ENCODE peak calls at places on chromosome 10, in seven cellular contexts. One of them, this sample, is unnamed.

GRCh38 chr10:12241810-12242529 is 46.0 kb downstream of the CDC123 start:
- DNase-seq in progenitor cell of endocrine pancreas: no peak
- DNase-seq in EL: no peak
- DNase-seq in M059J: no peak
- DNase-seq in stimulated activated CD8-positive, alpha-beta memory T cell treated with anti-CD3 and anti-CD28 coated beads, Interleukin-4, amount 100 ng/mL, for 24 hours: peak
- DNase-seq in left colon: no peak
- DNase-seq in epithelial cell of prostate: no peak
- DNase-seq in this sample: no peak

GRCh38 chr10:43374194-43374593 is 2.8 kb downstream of the FXYD4 start:
- DNase-seq in progenitor cell of endocrine pancreas: no peak
- DNase-seq in EL: no peak
- DNase-seq in M059J: no peak
- DNase-seq in stimulated activated CD8-positive, alpha-beta memory T cell treated with anti-CD3 and anti-CD28 coated beads, Interleukin-4, amount 100 ng/mL, for 24 hours: no peak
- DNase-seq in left colon: no peak
- DNase-seq in epithelial cell of prostate: no peak
- DNase-seq in this sample: no peak

GRCh38 chr10:130045091-130045652 is 65.5 kb downstream of the C10orf143 start:
- DNase-seq in progenitor cell of endocrine pancreas: no peak
- DNase-seq in EL: peak
- DNase-seq in M059J: peak
- DNase-seq in stimulated activated CD8-positive, alpha-beta memory T cell treated with anti-CD3 and anti-CD28 coated beads, Interleukin-4, amount 100 ng/mL, for 24 hours: no peak
- DNase-seq in left colon: no peak
- DNase-seq in epithelial cell of prostate: no peak
- DNase-seq in this sample: no peak

GRCh38 chr10:62020362-62020730 is 118.8 kb downstream of the ARID5B start:
- DNase-seq in progenitor cell of endocrine pancreas: no peak
- DNase-seq in EL: no peak
- DNase-seq in M059J: peak
- DNase-seq in stimulated activated CD8-positive, alpha-beta memory T cell treated with anti-CD3 and anti-CD28 coated beads, Interleukin-4, amount 100 ng/mL, for 24 hours: no peak
- DNase-seq in left colon: no peak
- DNase-seq in epithelial cell of prostate: no peak
- DNase-seq in this sample: no peak

GRCh38 chr10:44465430-44466115 is 80.7 kb upstream of the CXCL12 start:
- DNase-seq in progenitor cell of endocrine pancreas: no peak
- DNase-seq in EL: no peak
- DNase-seq in M059J: peak
- DNase-seq in stimulated activated CD8-positive, alpha-beta memory T cell treated with anti-CD3 and anti-CD28 coated beads, Interleukin-4, amount 100 ng/mL, for 24 hours: no peak
- DNase-seq in left colon: no peak
- DNase-seq in epithelial cell of prostate: no peak
- DNase-seq in this sample: no peak

GRCh38 chr10:131840788-131841118 is 60.1 kb upstream of the PPP2R2D start:
- DNase-seq in progenitor cell of endocrine pancreas: no peak
- DNase-seq in EL: no peak
- DNase-seq in M059J: no peak
- DNase-seq in stimulated activated CD8-positive, alpha-beta memory T cell treated with anti-CD3 and anti-CD28 coated beads, Interleukin-4, amount 100 ng/mL, for 24 hours: no peak
- DNase-seq in left colon: no peak
- DNase-seq in epithelial cell of prostate: no peak
- DNase-seq in this sample: no peak

GRCh38 chr10:77070317-77070716 is 567.3 kb downstream of the KCNMA1 start:
- DNase-seq in progenitor cell of endocrine pancreas: no peak
- DNase-seq in EL: no peak
- DNase-seq in M059J: no peak
- DNase-seq in stimulated activated CD8-positive, alpha-beta memory T cell treated with anti-CD3 and anti-CD28 coated beads, Interleukin-4, amount 100 ng/mL, for 24 hours: no peak
- DNase-seq in left colon: no peak
- DNase-seq in epithelial cell of prostate: no peak
- DNase-seq in this sample: no peak

GRCh38 chr10:42836771-42837468 is 54.3 kb downstream of the BMS1 start:
- DNase-seq in progenitor cell of endocrine pancreas: no peak
- DNase-seq in EL: peak
- DNase-seq in M059J: no peak
- DNase-seq in stimulated activated CD8-positive, alpha-beta memory T cell treated with anti-CD3 and anti-CD28 coated beads, Interleukin-4, amount 100 ng/mL, for 24 hours: no peak
- DNase-seq in left colon: peak
- DNase-seq in epithelial cell of prostate: no peak
- DNase-seq in this sample: no peak

GRCh38 chr10:98055875-98056516 is 25.6 kb upstream of the CRTAC1 start:
- DNase-seq in progenitor cell of endocrine pancreas: peak
- DNase-seq in EL: no peak
- DNase-seq in M059J: peak
- DNase-seq in stimulated activated CD8-positive, alpha-beta memory T cell treated with anti-CD3 and anti-CD28 coated beads, Interleukin-4, amount 100 ng/mL, for 24 hours: no peak
- DNase-seq in left colon: no peak
- DNase-seq in epithelial cell of prostate: no peak
- DNase-seq in this sample: no peak

GRCh38 chr10:116132716-116133420 is 140.1 kb downstream of the GFRA1 start:
- DNase-seq in progenitor cell of endocrine pancreas: no peak
- DNase-seq in EL: no peak
- DNase-seq in M059J: no peak
- DNase-seq in stimulated activated CD8-positive, alpha-beta memory T cell treated with anti-CD3 and anti-CD28 coated beads, Interleukin-4, amount 100 ng/mL, for 24 hours: no peak
- DNase-seq in left colon: no peak
- DNase-seq in epithelial cell of prostate: no peak
- DNase-seq in this sample: no peak

GRCh38 chr10:101643546-101643945 is 51.4 kb downstream of the FBXW4 start:
- DNase-seq in progenitor cell of endocrine pancreas: no peak
- DNase-seq in EL: no peak
- DNase-seq in M059J: no peak
- DNase-seq in stimulated activated CD8-positive, alpha-beta memory T cell treated with anti-CD3 and anti-CD28 coated beads, Interleukin-4, amount 100 ng/mL, for 24 hours: no peak
- DNase-seq in left colon: no peak
- DNase-seq in epithelial cell of prostate: no peak
- DNase-seq in this sample: no peak

GRCh38 chr10:44960482-44961230 is 1.1 kb downstream of the RASSF4 start:
- DNase-seq in progenitor cell of endocrine pancreas: no peak
- DNase-seq in EL: no peak
- DNase-seq in M059J: no peak
- DNase-seq in stimulated activated CD8-positive, alpha-beta memory T cell treated with anti-CD3 and anti-CD28 coated beads, Interleukin-4, amount 100 ng/mL, for 24 hours: no peak
- DNase-seq in left colon: no peak
- DNase-seq in epithelial cell of prostate: no peak
- DNase-seq in this sample: no peak

GRCh38 chr10:99539120-99539519 is 6.4 kb downstream of the NKX2-3 start:
- DNase-seq in progenitor cell of endocrine pancreas: no peak
- DNase-seq in EL: no peak
- DNase-seq in M059J: no peak
- DNase-seq in stimulated activated CD8-positive, alpha-beta memory T cell treated with anti-CD3 and anti-CD28 coated beads, Interleukin-4, amount 100 ng/mL, for 24 hours: no peak
- DNase-seq in left colon: no peak
- DNase-seq in epithelial cell of prostate: no peak
- DNase-seq in this sample: no peak

GRCh38 chr10:24862586-24862985 is 89.8 kb downstream of the PRTFDC1 start:
- DNase-seq in progenitor cell of endocrine pancreas: no peak
- DNase-seq in EL: peak
- DNase-seq in M059J: peak
- DNase-seq in stimulated activated CD8-positive, alpha-beta memory T cell treated with anti-CD3 and anti-CD28 coated beads, Interleukin-4, amount 100 ng/mL, for 24 hours: no peak
- DNase-seq in left colon: no peak
- DNase-seq in epithelial cell of prostate: no peak
- DNase-seq in this sample: no peak

GRCh38 chr10:8873310-8873709 is 818.8 kb downstream of the GATA3 start:
- DNase-seq in progenitor cell of endocrine pancreas: no peak
- DNase-seq in EL: no peak
- DNase-seq in M059J: peak
- DNase-seq in stimulated activated CD8-positive, alpha-beta memory T cell treated with anti-CD3 and anti-CD28 coated beads, Interleukin-4, amount 100 ng/mL, for 24 hours: no peak
- DNase-seq in left colon: no peak
- DNase-seq in epithelial cell of prostate: no peak
- DNase-seq in this sample: no peak

GRCh38 chr10:76080406-76080805 is 649.0 kb downstream of the LRMDA start:
- DNase-seq in progenitor cell of endocrine pancreas: no peak
- DNase-seq in EL: peak
- DNase-seq in M059J: peak
- DNase-seq in stimulated activated CD8-positive, alpha-beta memory T cell treated with anti-CD3 and anti-CD28 coated beads, Interleukin-4, amount 100 ng/mL, for 24 hours: no peak
- DNase-seq in left colon: no peak
- DNase-seq in epithelial cell of prostate: no peak
- DNase-seq in this sample: no peak

GRCh38 chr10:132904169-132904813 is 38.1 kb downstream of the CFAP46 start:
- DNase-seq in progenitor cell of endocrine pancreas: peak
- DNase-seq in EL: peak
- DNase-seq in M059J: peak
- DNase-seq in stimulated activated CD8-positive, alpha-beta memory T cell treated with anti-CD3 and anti-CD28 coated beads, Interleukin-4, amount 100 ng/mL, for 24 hours: peak
- DNase-seq in left colon: peak
- DNase-seq in epithelial cell of prostate: no peak
- DNase-seq in this sample: peak

GRCh38 chr10:127552446-127552845 is 3.3 kb downstream of the NPS start:
- DNase-seq in progenitor cell of endocrine pancreas: no peak
- DNase-seq in EL: no peak
- DNase-seq in M059J: no peak
- DNase-seq in stimulated activated CD8-positive, alpha-beta memory T cell treated with anti-CD3 and anti-CD28 coated beads, Interleukin-4, amount 100 ng/mL, for 24 hours: no peak
- DNase-seq in left colon: no peak
- DNase-seq in epithelial cell of prostate: no peak
- DNase-seq in this sample: no peak

GRCh38 chr10:102678842-102679289 is 34.6 kb downstream of the TRIM8 start:
- DNase-seq in progenitor cell of endocrine pancreas: peak
- DNase-seq in EL: peak
- DNase-seq in M059J: peak
- DNase-seq in stimulated activated CD8-positive, alpha-beta memory T cell treated with anti-CD3 and anti-CD28 coated beads, Interleukin-4, amount 100 ng/mL, for 24 hours: no peak
- DNase-seq in left colon: peak
- DNase-seq in epithelial cell of prostate: no peak
- DNase-seq in this sample: no peak

GRCh38 chr10:130878131-130878530 is 433.4 kb downstream of the TCERG1L start:
- DNase-seq in progenitor cell of endocrine pancreas: no peak
- DNase-seq in EL: no peak
- DNase-seq in M059J: no peak
- DNase-seq in stimulated activated CD8-positive, alpha-beta memory T cell treated with anti-CD3 and anti-CD28 coated beads, Interleukin-4, amount 100 ng/mL, for 24 hours: no peak
- DNase-seq in left colon: no peak
- DNase-seq in epithelial cell of prostate: no peak
- DNase-seq in this sample: no peak

GRCh38 chr10:128069351-128070051 is 56.7 kb downstream of the MKI67 start:
- DNase-seq in progenitor cell of endocrine pancreas: peak
- DNase-seq in EL: peak
- DNase-seq in M059J: peak
- DNase-seq in stimulated activated CD8-positive, alpha-beta memory T cell treated with anti-CD3 and anti-CD28 coated beads, Interleukin-4, amount 100 ng/mL, for 24 hours: peak
- DNase-seq in left colon: peak
- DNase-seq in epithelial cell of prostate: no peak
- DNase-seq in this sample: no peak

GRCh38 chr10:1376384-1376945 is 320.3 kb downstream of the WDR37 start:
- DNase-seq in progenitor cell of endocrine pancreas: no peak
- DNase-seq in EL: no peak
- DNase-seq in M059J: no peak
- DNase-seq in stimulated activated CD8-positive, alpha-beta memory T cell treated with anti-CD3 and anti-CD28 coated beads, Interleukin-4, amount 100 ng/mL, for 24 hours: no peak
- DNase-seq in left colon: no peak
- DNase-seq in epithelial cell of prostate: no peak
- DNase-seq in this sample: no peak

GRCh38 chr10:21445161-21445560 is 80.3 kb downstream of the SKIDA1 start:
- DNase-seq in progenitor cell of endocrine pancreas: no peak
- DNase-seq in EL: no peak
- DNase-seq in M059J: no peak
- DNase-seq in stimulated activated CD8-positive, alpha-beta memory T cell treated with anti-CD3 and anti-CD28 coated beads, Interleukin-4, amount 100 ng/mL, for 24 hours: no peak
- DNase-seq in left colon: no peak
- DNase-seq in epithelial cell of prostate: no peak
- DNase-seq in this sample: no peak

GRCh38 chr10:43075612-43076003 is 1.3 kb upstream of the RET start:
- DNase-seq in progenitor cell of endocrine pancreas: no peak
- DNase-seq in EL: no peak
- DNase-seq in M059J: no peak
- DNase-seq in stimulated activated CD8-positive, alpha-beta memory T cell treated with anti-CD3 and anti-CD28 coated beads, Interleukin-4, amount 100 ng/mL, for 24 hours: no peak
- DNase-seq in left colon: peak
- DNase-seq in epithelial cell of prostate: no peak
- DNase-seq in this sample: no peak

GRCh38 chr10:26931223-26931622 is 70.5 kb upstream of the ABI1 start:
- DNase-seq in progenitor cell of endocrine pancreas: no peak
- DNase-seq in EL: peak
- DNase-seq in M059J: no peak
- DNase-seq in stimulated activated CD8-positive, alpha-beta memory T cell treated with anti-CD3 and anti-CD28 coated beads, Interleukin-4, amount 100 ng/mL, for 24 hours: no peak
- DNase-seq in left colon: peak
- DNase-seq in epithelial cell of prostate: no peak
- DNase-seq in this sample: no peak

GRCh38 chr10:88938938-88939337 is 13.6 kb downstream of the ACTA2 start:
- DNase-seq in progenitor cell of endocrine pancreas: no peak
- DNase-seq in EL: no peak
- DNase-seq in M059J: no peak
- DNase-seq in stimulated activated CD8-positive, alpha-beta memory T cell treated with anti-CD3 and anti-CD28 coated beads, Interleukin-4, amount 100 ng/mL, for 24 hours: no peak
- DNase-seq in left colon: no peak
- DNase-seq in epithelial cell of prostate: no peak
- DNase-seq in this sample: no peak

GRCh38 chr10:15579605-15580004 is 140.1 kb downstream of the ITGA8 start:
- DNase-seq in progenitor cell of endocrine pancreas: no peak
- DNase-seq in EL: peak
- DNase-seq in M059J: peak
- DNase-seq in stimulated activated CD8-positive, alpha-beta memory T cell treated with anti-CD3 and anti-CD28 coated beads, Interleukin-4, amount 100 ng/mL, for 24 hours: no peak
- DNase-seq in left colon: no peak
- DNase-seq in epithelial cell of prostate: no peak
- DNase-seq in this sample: no peak

GRCh38 chr10:87667503-87667902 is 7.8 kb downstream of the PAPSS2 start:
- DNase-seq in progenitor cell of endocrine pancreas: no peak
- DNase-seq in EL: no peak
- DNase-seq in M059J: no peak
- DNase-seq in stimulated activated CD8-positive, alpha-beta memory T cell treated with anti-CD3 and anti-CD28 coated beads, Interleukin-4, amount 100 ng/mL, for 24 hours: no peak
- DNase-seq in left colon: no peak
- DNase-seq in epithelial cell of prostate: no peak
- DNase-seq in this sample: no peak

GRCh38 chr10:71812016-71812912 is 38.8 kb downstream of the PSAP start:
- DNase-seq in progenitor cell of endocrine pancreas: peak
- DNase-seq in EL: peak
- DNase-seq in M059J: peak
- DNase-seq in stimulated activated CD8-positive, alpha-beta memory T cell treated with anti-CD3 and anti-CD28 coated beads, Interleukin-4, amount 100 ng/mL, for 24 hours: peak
- DNase-seq in left colon: peak
- DNase-seq in epithelial cell of prostate: no peak
- DNase-seq in this sample: no peak

GRCh38 chr10:43961523-43962345 is 313.1 kb upstream of the ZNF32 start:
- DNase-seq in progenitor cell of endocrine pancreas: no peak
- DNase-seq in EL: no peak
- DNase-seq in M059J: peak
- DNase-seq in stimulated activated CD8-positive, alpha-beta memory T cell treated with anti-CD3 and anti-CD28 coated beads, Interleukin-4, amount 100 ng/mL, for 24 hours: no peak
- DNase-seq in left colon: no peak
- DNase-seq in epithelial cell of prostate: no peak
- DNase-seq in this sample: no peak

GRCh38 chr10:43121444-43121843 is 16.8 kb upstream of the CSGALNACT2 start:
- DNase-seq in progenitor cell of endocrine pancreas: no peak
- DNase-seq in EL: no peak
- DNase-seq in M059J: no peak
- DNase-seq in stimulated activated CD8-positive, alpha-beta memory T cell treated with anti-CD3 and anti-CD28 coated beads, Interleukin-4, amount 100 ng/mL, for 24 hours: no peak
- DNase-seq in left colon: no peak
- DNase-seq in epithelial cell of prostate: no peak
- DNase-seq in this sample: no peak

GRCh38 chr10:124709862-124710261 is 34.3 kb downstream of the FAM53B start:
- DNase-seq in progenitor cell of endocrine pancreas: no peak
- DNase-seq in EL: no peak
- DNase-seq in M059J: no peak
- DNase-seq in stimulated activated CD8-positive, alpha-beta memory T cell treated with anti-CD3 and anti-CD28 coated beads, Interleukin-4, amount 100 ng/mL, for 24 hours: no peak
- DNase-seq in left colon: peak
- DNase-seq in epithelial cell of prostate: no peak
- DNase-seq in this sample: no peak

GRCh38 chr10:62024026-62024701 is 122.7 kb downstream of the ARID5B start:
- DNase-seq in progenitor cell of endocrine pancreas: no peak
- DNase-seq in EL: no peak
- DNase-seq in M059J: peak
- DNase-seq in stimulated activated CD8-positive, alpha-beta memory T cell treated with anti-CD3 and anti-CD28 coated beads, Interleukin-4, amount 100 ng/mL, for 24 hours: no peak
- DNase-seq in left colon: no peak
- DNase-seq in epithelial cell of prostate: no peak
- DNase-seq in this sample: no peak